ENCODE peak calls at places on chromosomes 16 and 17, in eight cellular contexts. K is amniotic epithelial cell; E is substantia nigra; S is stimulated activated CD4-positive, alpha-beta T cell treated with anti-CD3 and anti-CD28 coated beads, Interleukin-1b, Interleukin-23, amount 100 ng/mL, for 1 hour; D is ascending aorta; X is EH; O is bronchial epithelial cell; G is RWPE2. T is an unnamed sample.

GRCh38 chr17:41054025-41054424 is 1.0 kb downstream of the KRTAP2-2 start:
- DNase-seq in O (no peak), S (no peak), G (no peak), E (no peak), X (no peak), K (no peak), D (no peak), T (no peak)

GRCh38 chr17:74043976-74044375 is 159.5 kb upstream of the RPL38 start:
- DNase-seq in E (no peak), K (no peak), G (no peak), S (no peak), D (no peak), X (no peak), O (no peak), T (peak; percentile 35)

GRCh38 chr16:3495166-3495565 is at the start of gene C16orf90:
- DNase-seq in D (no peak), S (no peak), K (no peak), G (no peak), E (no peak), X (no peak), O (no peak), T (no peak)

GRCh38 chr17:7582401-7583252 is 1.0 kb upstream of the MPDU1 start:
- DNase-seq in S (no peak), D (peak; percentile 69), K (no peak), E (no peak), X (no peak), G (peak; percentile 69), O (no peak), T (no peak)

GRCh38 chr16:21283521-21284289 is 5.6 kb upstream of the CRYM start:
- DNase-seq in O (peak; percentile 8), G (no peak), X (peak; percentile 38), K (no peak), S (no peak), D (no peak), E (no peak), T (peak; percentile 89)

GRCh38 chr17:10879110-10879509 is 41.2 kb upstream of the PIRT start:
- DNase-seq in E (peak; percentile 18), D (no peak), X (no peak), G (no peak), O (peak; percentile 0), K (no peak), S (no peak), T (no peak)

GRCh38 chr16:26765087-26765486 is 301.6 kb upstream of the C16orf82 start:
- DNase-seq in E (no peak), D (no peak), S (no peak), K (no peak), G (no peak), X (no peak), O (no peak), T (no peak)

GRCh38 chr16:90020260-90020837 is 1.1 kb upstream of the DBNDD1 start:
- DNase-seq in X (peak; percentile 15), E (no peak), K (no peak), G (no peak), D (no peak), S (no peak), O (no peak), T (no peak)

GRCh38 chr17:7213895-7214299 is 5.7 kb downstream of the DLG4 start:
- DNase-seq in D (peak; percentile 91), K (peak; percentile 82), O (peak; percentile 69), X (peak; percentile 68), G (no peak), E (peak; percentile 65), S (no peak), T (no peak)

GRCh38 chr17:82956726-82957468 is 117.1 kb upstream of the ZNF750 start:
- DNase-seq in K (no peak), O (no peak), E (no peak), S (no peak), G (no peak), D (peak; percentile 54), X (no peak), T (no peak)